ENCODE peak calls at places on chromosome 1, in six cellular contexts. J is WERI-Rb-1; Q is left ventricle myocardium inferior; Z is CD4-positive, CD25-positive, alpha-beta regulatory T cell; S is psoas muscle; W is fibroblast of lung. K is an unnamed sample.
A peak's percentile ranks its signal among the peaks of the same experiment; 100 is the strongest.

GRCh38 chr1:201706109-201706508 is 122.8 kb upstream of the IPO9 start:
- DNase-seq in Q (no peak), W (peak; percentile 83), Z (no peak), J (no peak), S (no peak), K (no peak)

GRCh38 chr1:102096162-102096561 is 99.4 kb upstream of the OLFM3 start:
- DNase-seq in Z (no peak), S (no peak), J (no peak), Q (no peak), W (no peak), K (no peak)

GRCh38 chr1:47709302-47710074 is 271.6 kb downstream of the FOXD2 start:
- DNase-seq in Q (no peak), W (no peak), J (peak; percentile 44), Z (peak; percentile 4), S (no peak), K (peak; percentile 19)

GRCh38 chr1:111660204-111661150 is 40.9 kb downstream of the RAP1A start:
- DNase-seq in S (no peak), W (no peak), J (no peak), Q (no peak), Z (peak; percentile 54), K (no peak)

GRCh38 chr1:60813051-60813450 is 269.3 kb upstream of the NFIA start:
- DNase-seq in W (peak; percentile 66), S (no peak), J (peak; percentile 84), Q (no peak), Z (no peak), K (no peak)

GRCh38 chr1:203422116-203422515 is 53.5 kb upstream of the PRELP start:
- DNase-seq in W (no peak), Q (no peak), S (no peak), Z (no peak), J (peak; percentile 6), K (no peak)

GRCh38 chr1:201827321-201828281 is 1.4 kb upstream of the IPO9 start:
- DNase-seq in Q (no peak), J (peak; percentile 15), S (no peak), W (no peak), Z (no peak), K (no peak)

GRCh38 chr1:170725326-170725725 is 61.4 kb downstream of the PRRX1 start:
- DNase-seq in J (no peak), Z (no peak), Q (no peak), S (no peak), W (no peak), K (no peak)

GRCh38 chr1:62528015-62528414 is 69.3 kb upstream of the ANGPTL3 start:
- DNase-seq in W (no peak), J (no peak), S (no peak), Q (peak; percentile 25), Z (peak; percentile 25), K (no peak)

GRCh38 chr1:178945763-178946266 is 74.9 kb upstream of the ANGPTL1 start:
- DNase-seq in Q (no peak), W (peak; percentile 21), J (no peak), Z (no peak), S (no peak), K (no peak)

GRCh38 chr1:73537400-73537799 is 660.6 kb downstream of the LRRIQ3 start:
- DNase-seq in S (no peak), Q (no peak), W (no peak), Z (no peak), J (no peak), K (no peak)

GRCh38 chr1:46526689-46527291 is 24.7 kb downstream of the KNCN start:
- DNase-seq in Q (no peak), J (peak; percentile 86), Z (no peak), W (no peak), S (no peak), K (no peak)

GRCh38 chr1:48043524-48043923 is 46.3 kb upstream of the TRABD2B start:
- DNase-seq in Q (no peak), S (no peak), W (no peak), Z (no peak), J (no peak), K (no peak)

GRCh38 chr1:210262167-210262896 is 29.7 kb downstream of the SERTAD4 start:
- DNase-seq in J (no peak), S (no peak), W (peak; percentile 98), Q (peak; percentile 55), Z (no peak), K (no peak)

DNA sequence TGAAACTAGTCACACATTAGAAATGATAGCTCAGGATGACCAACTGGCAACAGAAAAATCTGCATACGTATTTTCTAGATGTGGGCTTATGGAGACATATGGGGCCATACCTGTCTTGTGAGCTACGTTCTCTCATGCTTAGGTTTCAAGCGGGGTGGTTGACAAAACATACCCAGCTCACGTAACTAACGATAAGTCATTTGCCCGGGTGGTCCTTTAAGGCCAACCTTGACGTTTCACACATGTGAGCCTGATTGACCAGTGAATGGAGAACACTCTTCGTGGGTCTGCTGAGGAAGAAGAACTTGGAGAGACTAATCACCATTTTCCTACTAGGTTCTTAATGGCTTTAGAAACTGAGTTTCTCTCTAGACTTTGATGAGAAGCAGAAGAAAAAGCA is 13.5 kb upstream of the RCSD1 start:
- DNase-seq in Q (no peak), S (no peak), W (no peak), Z (no peak), J (no peak), K (no peak)
- H3K4me3 ChIP-seq in Q (no peak overlapping the region), S (no peak overlapping the region), W (no peak overlapping the region), Z (peak overlapping the region; percentile 84), J (no peak overlapping the region), K (no peak overlapping the region)

GRCh38 chr1:150051089-150051373 is 16.5 kb upstream of the VPS45 start:
- DNase-seq in J (no peak), W (no peak), S (no peak), Z (no peak), Q (no peak), K (no peak)

GRCh38 chr1:150053911-150054310 is 13.7 kb upstream of the VPS45 start:
- DNase-seq in Z (no peak), Q (no peak), J (no peak), S (no peak), W (no peak), K (no peak)

DNA sequence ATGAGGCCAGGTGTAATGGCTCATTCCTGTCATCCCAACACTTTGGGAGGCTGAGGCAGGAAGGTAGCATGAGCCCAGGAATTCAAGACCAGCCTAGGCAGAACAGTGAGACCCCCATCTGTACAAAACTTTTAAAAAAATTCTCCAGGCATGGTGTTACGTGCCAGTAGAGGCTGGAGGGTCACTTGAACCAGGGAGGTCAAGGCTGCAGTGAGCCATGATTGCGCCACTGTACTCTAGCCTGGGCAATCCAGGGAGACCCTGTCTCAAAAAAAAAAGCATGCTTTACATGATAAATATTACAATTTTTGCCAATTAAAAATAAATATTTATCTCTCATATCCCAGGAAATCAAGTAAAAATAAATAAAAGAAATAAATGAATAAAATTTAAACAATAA is 17.6 kb upstream of the VPS45 start:
- DNase-seq in W (no peak), Z (no peak), S (no peak), Q (no peak), J (no peak), K (no peak)
- H3K9me3 ChIP-seq in W (no peaks in the 10 kb centered on the region), Z (no peaks in the 10 kb centered on the region), S (no peaks in the 10 kb centered on the region), Q (no peaks in the 10 kb centered on the region), J (no peaks in the 10 kb centered on the region), K (no peaks in the 10 kb centered on the region)

GRCh38 chr1:235087906-235088305 is 40.7 kb downstream of the TOMM20 start:
- DNase-seq in W (no peak), S (no peak), Q (no peak), Z (no peak), J (no peak), K (no peak)

GRCh38 chr1:235088440-235088839 is 40.2 kb downstream of the TOMM20 start:
- DNase-seq in Z (no peak), W (no peak), J (no peak), Q (no peak), S (no peak), K (no peak)

GRCh38 chr1:235078927-235079381 is 49.7 kb downstream of the TOMM20 start:
- DNase-seq in S (no peak), Q (no peak), W (peak; percentile 59), Z (no peak), J (peak; percentile 67), K (no peak)

GRCh38 chr1:235079443-235079967 is 49.1 kb downstream of the TOMM20 start:
- DNase-seq in W (peak; percentile 84), Z (no peak), Q (no peak), J (peak; percentile 59), S (peak; percentile 36), K (no peak)

DNA sequence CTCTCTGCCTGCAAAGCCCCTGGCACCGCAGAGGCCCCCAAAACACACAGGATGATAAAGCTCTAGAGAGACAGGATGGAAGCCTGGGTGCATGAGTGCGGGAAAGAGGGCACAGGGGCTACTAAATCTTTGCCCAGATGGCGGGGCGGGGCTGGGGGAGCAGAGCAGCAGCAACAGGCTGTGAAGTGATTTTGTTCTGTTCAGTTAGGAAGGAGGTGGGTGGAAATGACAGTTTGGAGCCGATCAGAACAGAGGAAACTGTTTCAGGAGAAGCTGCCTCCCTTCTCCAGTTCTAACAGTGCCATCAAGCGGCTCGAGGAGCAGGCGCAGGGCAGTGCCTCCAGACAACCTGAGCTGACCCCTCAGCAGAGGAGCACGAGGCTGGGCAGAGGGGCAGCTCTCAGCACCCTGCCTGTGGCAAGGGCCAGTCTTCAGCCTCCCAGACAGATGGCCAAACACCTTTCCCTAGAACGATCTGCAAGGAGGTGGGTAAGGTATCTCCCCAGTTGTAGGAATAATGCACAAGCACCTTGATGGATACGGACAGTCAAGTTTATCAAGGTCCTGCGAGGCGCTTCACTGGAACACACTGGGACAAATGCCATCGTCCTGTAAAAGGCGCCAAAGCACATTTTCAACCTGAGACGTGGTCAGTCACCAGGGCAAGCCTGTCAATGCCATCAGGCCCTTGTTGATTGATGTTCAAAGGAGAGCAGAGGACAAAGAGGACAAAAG is 44.9 kb downstream of the TOMM20 start:
- DNase-seq in J (peak; percentile 98), S (peak; percentile 79), Q (peak; percentile 83), Z (peak; percentile 81), W (peak; percentile 92), K (peak; percentile 84)
- H3K4me3 ChIP-seq in J (peak overlapping the region; percentile 30), S (peak overlapping the region; percentile 53), Q (peak overlapping the region; percentile 55), Z (no peak overlapping the region), W (peak overlapping the region; percentile 36), K (peak overlapping the region; percentile 19)

GRCh38 chr1:4690951-4691675 is 36.7 kb downstream of the AJAP1 start:
- DNase-seq in Z (no peak), S (no peak), Q (no peak), J (no peak), W (peak; percentile 36), K (no peak)
- H3K9me3 ChIP-seq in Z (no peaks in the 10 kb centered on the region), S (no peaks in the 10 kb centered on the region), Q (no peaks in the 10 kb centered on the region), J (no peaks in the 10 kb centered on the region), W (no peaks in the 10 kb centered on the region), K (no peaks in the 10 kb centered on the region)

DNA sequence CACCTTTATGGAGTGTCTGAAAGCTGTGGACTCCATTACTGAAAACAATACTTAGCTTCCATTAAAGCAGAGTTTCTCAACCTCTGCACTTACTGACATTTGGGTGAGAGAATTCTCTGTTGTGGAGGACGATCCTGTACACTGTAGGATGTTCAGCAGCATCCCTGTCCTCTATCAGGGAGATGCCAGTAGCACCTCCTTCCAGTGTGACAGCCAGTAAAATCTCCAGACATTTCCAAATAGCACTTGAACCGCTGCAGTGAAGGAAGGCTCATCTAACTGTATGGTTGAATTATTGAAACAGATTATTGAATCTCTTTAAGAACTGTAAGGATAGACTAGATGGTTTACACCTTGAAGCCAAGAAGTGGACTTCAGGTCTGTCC is 3.1 kb downstream of the PRDM2 start:
- DNase-seq in J (no peak), Q (no peak), Z (no peak), W (no peak), S (no peak), K (no peak)
- H3K4me3 ChIP-seq in J (no peak overlapping the region), Q (no peak overlapping the region), Z (peak overlapping the region; percentile 96), W (no peak overlapping the region), S (no peak overlapping the region), K (no peak overlapping the region)

K was measured in BE2C.